ENCODE peak calls at places on chromosomes 5 and 9, in five cellular contexts. J, M, G, I and N are unnamed samples.

GRCh38 chr9:108584860-108585259 is 270.9 kb downstream of the ACTL7B start:
- DNase-seq in M (no peak), G (no peak), J (no peak), I (no peak), N (no peak)

GRCh38 chr9:109166771-109167601 is at the start of gene FRRS1L:
- DNase-seq in I (no peak), M (peak), G (no peak), J (peak), N (no peak)

GRCh38 chr5:97541864-97542263 is 358.8 kb upstream of the RIOK2 start:
- DNase-seq in M (no peak), I (no peak), G (no peak), J (no peak), N (no peak)

GRCh38 chr5:1934056-1934394 is 51.3 kb upstream of the IRX4 start:
- DNase-seq in I (no peak), J (no peak), M (no peak), G (no peak), N (no peak)

GRCh38 chr9:104608336-104608735 is 2.9 kb upstream of the OR13C2 start:
- DNase-seq in J (no peak), M (no peak), G (no peak), I (peak), N (no peak)

GRCh38 chr5:138138949-138139775 is at the start of gene NME5:
- DNase-seq in M (peak), J (peak), I (peak), G (no peak), N (peak)

GRCh38 chr9:99430301-99430700 is 208.2 kb downstream of the SEC61B start:
- DNase-seq in M (no peak), I (no peak), J (no peak), G (no peak), N (no peak)

GRCh38 chr9:114083693-114084092 is 5.6 kb upstream of the AMBP start:
- DNase-seq in I (no peak), J (no peak), M (no peak), G (no peak), N (no peak)

GRCh38 chr5:73391441-73391871 is 57.1 kb downstream of the FOXD1 start:
- DNase-seq in I (no peak), M (no peak), G (no peak), J (no peak), N (no peak)

GRCh38 chr9:36140086-36141084 is 3.9 kb downstream of the GLIPR2 start:
- DNase-seq in I (peak), G (peak), M (no peak), J (no peak), N (no peak)

GRCh38 chr5:179905144-179905526 is 2.6 kb downstream of the TBC1D9B start:
- DNase-seq in I (no peak), M (no peak), J (no peak), G (no peak), N (no peak)

GRCh38 chr9:105901514-105902109 is 207.3 kb downstream of the TMEM38B start:
- DNase-seq in J (peak), M (peak), I (peak), G (no peak), N (no peak)

GRCh38 chr5:166551384-166551783 is 1740.1 kb upstream of the WWC1 start:
- DNase-seq in M (no peak), G (no peak), J (no peak), I (no peak), N (no peak)